ENCODE peak calls at places on chromosomes 6 and 20, in seven cellular contexts. C, I, K, Z, R, E and H are unnamed samples.
A peak's percentile ranks its signal among the peaks of the same experiment; 100 is the strongest.

GRCh38 chr6:122712093-122712863 is 67.2 kb upstream of the FABP7 start:
- DNase-seq in C (no peak), I (no peak), K (no peak), Z (no peak), R (no peak), E (peak; percentile 57), H (no peak)

GRCh38 chr6:139600919-139601470 is 226.5 kb upstream of the CITED2 start:
- DNase-seq in C (no peak), I (no peak), K (no peak), Z (peak; percentile 71), R (no peak), E (no peak), H (no peak)

GRCh38 chr6:139996253-139996834 is 621.9 kb upstream of the CITED2 start:
- DNase-seq in C (no peak), I (no peak), K (no peak), Z (peak; percentile 35), R (peak; percentile 48), E (no peak), H (no peak)

GRCh38 chr6:399785-400517 is 8.4 kb downstream of the IRF4 start:
- DNase-seq in C (no peak), I (no peak), K (no peak), Z (no peak), R (no peak), E (no peak), H (no peak)

GRCh38 chr6:24306038-24306437 is 51.8 kb downstream of the DCDC2 start:
- DNase-seq in C (no peak), I (no peak), K (no peak), Z (no peak), R (no peak), E (no peak), H (no peak)

GRCh38 chr6:3001146-3001772 is 1.6 kb downstream of the NQO2 start:
- DNase-seq in C (no peak), I (no peak), K (no peak), Z (no peak), R (no peak), E (no peak), H (no peak)

GRCh38 chr6:26183581-26184408 is 96.6 kb downstream of the HFE start:
- DNase-seq in C (peak; percentile 82), I (no peak), K (peak; percentile 71), Z (peak; percentile 84), R (no peak), E (no peak), H (no peak)

GRCh38 chr6:3782876-3783832 is 31.6 kb upstream of the PXDC1 start:
- DNase-seq in C (no peak), I (no peak), K (no peak), Z (no peak), R (no peak), E (no peak), H (no peak)

GRCh38 chr6:41536884-41537347 is 9.3 kb upstream of the FOXP4 start:
- DNase-seq in C (no peak), I (peak; percentile 18), K (no peak), Z (no peak), R (no peak), E (no peak), H (peak; percentile 93)

DNA sequence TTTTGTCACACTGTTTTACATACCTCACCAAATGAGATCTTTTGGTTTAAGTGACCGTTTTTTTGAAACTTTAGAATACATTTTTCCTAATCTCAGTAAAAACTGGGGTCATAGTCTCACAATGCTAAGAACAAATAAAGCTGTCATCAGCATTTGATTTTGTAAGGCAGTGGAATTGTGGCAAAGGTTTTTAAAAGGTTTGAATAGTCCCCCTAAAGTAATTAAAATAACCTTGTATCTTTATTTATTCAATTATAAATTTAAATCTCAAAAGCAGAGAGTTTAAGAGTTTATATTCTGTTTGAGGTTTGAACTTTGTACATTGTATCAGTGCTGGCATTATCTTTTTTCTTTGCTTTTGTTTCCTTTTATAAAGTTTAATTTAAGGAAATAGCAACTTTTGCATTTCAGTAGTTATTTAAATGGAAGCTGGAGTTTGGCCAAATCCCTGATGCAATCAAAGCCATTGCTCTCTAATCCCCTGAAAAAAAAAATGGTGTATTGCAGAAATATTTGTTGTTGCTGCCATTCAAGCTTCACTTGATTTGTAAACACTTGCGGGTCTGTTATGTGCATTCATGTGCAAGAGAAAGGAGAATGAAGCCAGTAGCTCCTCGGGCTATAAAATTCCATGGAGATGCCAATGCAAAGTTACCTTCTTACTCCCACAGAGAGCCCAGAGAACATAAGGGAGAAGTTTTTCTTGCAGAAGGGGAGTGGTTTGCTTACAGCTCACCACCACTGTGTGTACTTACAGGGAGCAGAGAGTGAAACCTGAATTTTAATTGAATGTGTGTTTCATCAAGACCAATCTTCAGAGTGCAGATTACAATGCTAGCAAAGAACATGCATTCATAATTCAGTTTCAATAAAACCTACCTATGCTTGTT is 391.8 kb downstream of the ARHGAP18 start:
- DNase-seq in C (no peak), I (no peak), K (no peak), Z (no peak), R (no peak), E (no peak), H (peak; percentile 93)
- TF ChIP-seq JUND in C (no peak), I (no peak), K (no peak), Z (no peak), R (no peak), E (no peak), H (peak; percentile 48)

DNA sequence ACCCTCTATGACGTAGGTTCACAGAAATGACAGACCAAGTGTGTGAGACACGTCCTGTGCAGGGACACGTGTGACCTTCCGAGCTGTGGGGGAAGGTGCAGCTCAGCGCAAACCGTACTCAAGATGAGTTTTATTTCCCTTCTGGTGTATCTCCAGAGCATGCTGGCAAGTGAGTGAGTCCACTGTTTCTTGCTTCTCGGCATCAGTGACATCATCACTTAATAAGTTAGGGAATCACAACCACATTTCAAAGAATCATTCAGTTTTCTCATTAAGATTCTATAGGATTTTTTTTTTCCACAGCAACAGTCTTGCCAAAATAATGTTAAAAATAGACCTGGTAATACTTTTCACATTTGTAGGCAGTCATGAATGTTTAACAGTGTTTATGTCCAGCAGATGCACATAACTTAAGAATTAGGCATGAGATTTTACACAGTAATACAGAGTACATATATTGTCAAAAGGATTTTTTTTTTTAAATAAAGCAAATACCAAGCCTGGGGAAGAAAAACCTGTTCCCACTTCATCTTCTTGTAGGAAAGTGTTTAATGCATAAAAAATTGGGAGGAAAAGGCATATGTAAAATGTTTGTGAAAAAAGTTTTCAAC is 417.8 kb downstream of the CDC5L start:
- DNase-seq in C (no peak), I (no peak), K (no peak), Z (no peak), R (no peak), E (no peak), H (no peak)
- TF ChIP-seq JUND in C (no peak), I (no peak), K (peak; percentile 39), Z (no peak), R (no peak), E (no peak), H (no peak)

GRCh38 chr20:64191002-64191401 is 26.8 kb downstream of the MYT1 start:
- DNase-seq in C (no peak), I (no peak), K (no peak), Z (no peak), R (no peak), E (no peak), H (no peak)
- TF ChIP-seq JUND in C (no peak), I (no peak), K (no peak), Z (no peak), R (no peak), E (no peak), H (no peak)

GRCh38 chr20:25090492-25091429 is 8.8 kb upstream of the VSX1 start:
- DNase-seq in C (peak; percentile 38), I (no peak), K (no peak), Z (peak; percentile 27), R (no peak), E (no peak), H (no peak)
- TF ChIP-seq JUND in C (no peak), I (no peak), K (no peak), Z (no peak), R (no peak), E (no peak), H (no peak)

DNA sequence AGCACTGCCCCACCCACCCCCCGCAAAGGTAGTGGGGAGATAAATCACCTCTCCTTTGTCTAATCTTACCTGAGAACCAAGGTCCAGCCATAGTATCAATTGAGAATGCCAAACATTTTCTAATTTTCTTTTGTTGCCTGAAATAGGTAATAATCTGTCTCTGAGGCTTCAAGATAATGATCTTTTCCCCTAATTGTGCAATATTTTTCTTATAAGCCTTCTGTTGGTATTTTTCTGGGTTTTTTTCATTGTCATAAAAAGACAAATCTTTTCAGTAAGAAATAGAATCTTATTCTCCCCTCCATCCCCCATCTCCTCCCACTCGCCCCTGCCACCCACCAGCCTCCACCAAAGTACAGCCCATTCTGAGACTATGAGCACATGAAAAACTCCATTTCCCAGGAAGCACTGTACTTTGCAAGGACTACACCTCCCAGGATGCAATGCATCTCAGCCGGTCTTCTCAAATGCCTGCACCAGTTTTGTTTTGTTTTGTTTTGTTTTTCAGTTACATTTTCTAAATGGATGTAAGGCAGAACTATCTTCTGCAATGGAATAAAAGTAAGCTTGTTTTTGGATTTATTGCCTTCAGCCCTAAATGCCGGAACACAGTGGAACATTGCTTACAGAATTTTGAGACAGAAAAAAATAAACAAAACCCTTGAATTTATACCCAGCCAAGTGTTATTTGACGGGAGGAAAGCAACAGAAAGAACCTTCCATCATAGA is 268.0 kb downstream of the TFAP2A start:
- DNase-seq in C (no peak), I (peak; percentile 40), K (peak; percentile 29), Z (peak; percentile 8), R (peak; percentile 44), E (peak; percentile 70), H (peak; percentile 20)
- TF ChIP-seq JUND in C (no peak), I (no peak), K (no peak), Z (no peak), R (no peak), E (no peak), H (no peak)

GRCh38 chr6:166586424-166587156 is at the start of gene RAMACL:
- DNase-seq in C (peak; percentile 70), I (peak; percentile 51), K (peak; percentile 73), Z (peak; percentile 52), R (no peak), E (peak; percentile 87), H (peak; percentile 66)
- TF ChIP-seq JUND in C (no peak), I (no peak), K (no peak), Z (no peak), R (no peak), E (no peak), H (no peak)